ENCODE peak calls at places on chromosomes 7 and 10, in five cellular contexts. L is left lung, I is hepatocyte, V is stomach, D is adrenal gland. O is an unnamed sample. For H3K36me3, the result is how much of the 10 kb centered on the place peaks cover.

GRCh38 chr7:45394117-45394708 is 180.0 kb upstream of the ADCY1 start:
- DNase-seq in L (no peak), I (no peak), V (no peak), D (no peak), O (no peak)

GRCh38 chr7:5234852-5235831 is 45.1 kb downstream of the WIPI2 start:
- DNase-seq in L (peak), I (peak), V (no peak), D (no peak), O (no peak)

GRCh38 chr10:47024399-47025252 is 113.4 kb downstream of the PTPN20 start:
- DNase-seq in L (peak), I (peak), V (peak), D (peak), O (peak)

GRCh38 chr10:13637303-13637856 is 50.6 kb downstream of the PRPF18 start:
- DNase-seq in L (no peak), I (no peak), V (no peak), D (no peak), O (no peak)

GRCh38 chr10:103646304-103646703 is 152.8 kb downstream of the NEURL1 start:
- DNase-seq in L (no peak), I (no peak), V (no peak), D (no peak), O (no peak)

GRCh38 chr10:29996842-29997123 is 62.6 kb downstream of the JCAD start:
- DNase-seq in L (no peak), I (no peak), V (no peak), D (no peak), O (no peak)

GRCh38 chr7:101779267-101779666 is 38.2 kb upstream of the CUX1 start:
- DNase-seq in L (no peak), I (no peak), V (no peak), D (no peak), O (no peak)

GRCh38 chr7:115368998-115369397 is 447.1 kb downstream of the MDFIC start:
- DNase-seq in L (no peak), I (no peak), V (no peak), D (no peak), O (no peak)

GRCh38 chr10:43867667-43868361 is 219.1 kb upstream of the ZNF32 start:
- DNase-seq in L (no peak), I (no peak), V (no peak), D (no peak), O (peak)

GRCh38 chr10:118792501-118792900 is 37.7 kb upstream of the CACUL1 start:
- DNase-seq in L (no peak), I (no peak), V (no peak), D (no peak), O (no peak)

GRCh38 chr10:100482181-100482833 is 19.5 kb downstream of the WNT8B start:
- DNase-seq in L (peak), I (peak), V (peak), D (peak), O (peak)

GRCh38 chr10:803041-803741 is 113.7 kb upstream of the DIP2C start:
- DNase-seq in L (peak), I (no peak), V (no peak), D (peak), O (no peak)
- TF ChIP-seq CTCF in L (no peak), I (no peak), V (no peak), D (no peak), O (no peak)

GRCh38 chr7:149494738-149495368 is 2.8 kb downstream of the ZNF746 start:
- DNase-seq in L (no peak), I (no peak), V (no peak), D (no peak), O (no peak)
- H3K36me3 ChIP-seq in L (under half), I (under half), V (under half), D (under half), O (under half)

GRCh38 chr7:32072397-32072796 is 2.2 kb upstream of the PDE1C start:
- DNase-seq in L (no peak), I (no peak), V (no peak), D (no peak), O (no peak)

GRCh38 chr7:32070051-32070405 is 179 bp downstream of the PDE1C start:
- DNase-seq in L (no peak), I (no peak), V (no peak), D (no peak), O (no peak)

GRCh38 chr7:32073533-32073932 is 3.3 kb upstream of the PDE1C start:
- DNase-seq in L (no peak), I (no peak), V (no peak), D (no peak), O (no peak)

GRCh38 chr7:32070406-32071360 is at the start of gene PDE1C:
- DNase-seq in L (peak), I (peak), V (no peak), D (no peak), O (no peak)

DNA sequence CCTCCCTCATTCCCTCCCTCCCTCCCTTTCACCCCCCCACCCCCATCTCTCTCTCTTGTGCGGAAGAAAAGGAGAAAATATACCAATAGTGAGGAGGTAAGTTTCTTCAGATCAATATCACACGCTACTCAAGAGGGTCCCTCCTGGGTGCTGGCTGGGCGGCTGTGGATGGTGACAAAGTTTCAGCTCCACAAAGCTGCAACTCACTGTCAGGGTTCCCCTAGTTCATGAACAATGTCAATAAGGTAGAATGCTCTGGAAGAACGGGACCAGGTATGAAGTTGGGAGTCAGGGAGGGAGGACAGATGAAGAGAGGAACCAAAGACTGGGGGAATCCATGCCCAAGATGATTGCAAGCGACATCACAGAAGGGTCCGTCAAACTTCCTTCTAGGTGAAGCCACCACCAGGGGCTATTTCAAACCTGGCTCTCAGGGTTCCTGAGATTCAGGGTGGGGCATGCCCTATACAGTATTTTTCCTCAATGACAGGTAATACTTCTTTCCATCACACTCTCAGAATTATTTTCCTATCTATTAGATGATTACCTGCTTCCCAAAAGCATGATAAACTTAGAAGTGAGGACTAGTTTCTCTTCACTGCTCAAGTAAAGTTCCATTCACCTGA is 1.4 kb upstream of the PDE1C start:
- DNase-seq in L (no peak), I (no peak), V (no peak), D (no peak), O (no peak)
- TF ChIP-seq CTCF in L (no peak), I (no peak), V (no peak), D (no peak), O (peak)

DNA sequence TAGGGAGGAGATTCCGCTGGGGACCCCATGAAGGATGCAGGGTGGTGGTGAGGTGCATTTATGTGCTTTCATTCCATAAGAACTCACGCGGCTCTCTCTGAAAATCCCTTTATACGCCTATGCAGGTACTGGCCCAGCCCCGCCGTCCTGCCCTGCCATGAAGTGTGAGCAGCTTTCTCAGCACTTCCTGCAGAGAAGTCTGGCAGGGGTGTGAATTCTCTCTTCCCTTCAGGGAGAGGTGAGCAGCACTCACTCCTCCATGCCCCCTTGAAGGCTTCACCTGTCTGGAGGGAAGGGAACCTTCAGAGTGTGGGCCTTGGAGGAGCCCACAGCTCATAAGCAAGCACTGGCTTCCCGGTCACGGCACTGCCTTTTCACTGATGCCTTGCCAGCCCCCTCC is 34.0 kb downstream of the PPP2R2D start:
- DNase-seq in L (no peak), I (no peak), V (peak), D (no peak), O (no peak)
- H3K36me3 ChIP-seq in L (under half), I (under half), V (under half), D (under half), O (under half)

DNA sequence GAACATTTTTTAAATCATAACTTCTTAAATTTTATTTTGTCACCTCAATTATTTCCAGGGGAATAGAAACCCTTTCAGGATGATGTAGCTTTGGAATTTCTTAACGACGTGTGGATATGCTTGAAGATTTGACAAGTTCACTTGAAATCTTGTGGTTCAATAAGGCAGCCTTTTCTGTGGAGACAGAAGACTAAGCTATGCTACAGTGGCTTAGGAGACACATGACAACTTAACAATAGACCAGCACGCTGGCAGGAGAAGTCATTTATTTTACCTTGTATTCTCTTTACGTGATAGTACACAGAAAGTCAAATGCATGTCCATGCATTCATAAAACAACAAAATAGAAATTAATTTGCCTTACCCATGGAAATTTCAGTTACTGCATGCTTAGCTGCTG is 181.6 kb downstream of the GRM3 start:
- DNase-seq in L (no peak), I (no peak), V (no peak), D (no peak), O (no peak)
- TF ChIP-seq CTCF in L (no peak), I (no peak), V (no peak), D (no peak), O (no peak)

O was measured in brain microvascular endothelial cell.